ENCODE peak calls at places on chromosome 2, in seven cellular contexts. V, L, J, U, K, W and Z are unnamed samples.

GRCh38 chr2:154686162-154686561 is 12.3 kb upstream of the KCNJ3 start:
- DNase-seq in W (no peak), L (no peak), V (no peak), J (no peak), K (no peak), U (no peak), Z (no peak)

GRCh38 chr2:172328103-172328835 is 99.1 kb upstream of the ITGA6 start:
- DNase-seq in U (no peak), J (no peak), W (no peak), V (no peak), K (no peak), L (no peak), Z (no peak)

GRCh38 chr2:69966496-69966895 is 5.1 kb upstream of the ASPRV1 start:
- DNase-seq in W (no peak), L (no peak), V (no peak), U (no peak), K (no peak), J (no peak), Z (no peak)

GRCh38 chr2:105114551-105114950 is 76.7 kb downstream of the MRPS9 start:
- DNase-seq in U (no peak), K (no peak), W (no peak), V (no peak), L (peak; percentile 82), J (no peak), Z (no peak)

GRCh38 chr2:120391905-120392665 is 46.1 kb downstream of the INHBB start:
- DNase-seq in U (no peak), V (no peak), L (no peak), K (no peak), J (no peak), W (no peak), Z (no peak)

GRCh38 chr2:170300993-170301392 is 123.0 kb downstream of the MYO3B start:
- DNase-seq in L (no peak), J (no peak), K (no peak), V (no peak), U (no peak), W (no peak), Z (no peak)

GRCh38 chr2:134408791-134409190 is 154.9 kb downstream of the MGAT5 start:
- DNase-seq in U (no peak), J (no peak), V (no peak), K (no peak), L (peak; percentile 63), W (no peak), Z (no peak)

GRCh38 chr2:233049194-233049761 is 10.9 kb upstream of the INPP5D start:
- DNase-seq in J (no peak), L (no peak), K (no peak), W (no peak), V (no peak), U (no peak), Z (no peak)

GRCh38 chr2:175126661-175127060 is 41.3 kb downstream of the ATF2 start:
- DNase-seq in V (no peak), U (no peak), J (no peak), W (no peak), L (peak; percentile 8), K (no peak), Z (no peak)